ENCODE peak calls at places on chromosomes 2 and 18, in nine cellular contexts. O is mucosa of descending colon; Z is amniotic stem cell; V is NCI-H2029 treated with DMSO at 0.1 percent for 48 hours; F is iPS-NIHi11; H is effector CD8-positive, alpha-beta T cell; Q is SK-N-SH; J is activated CD4-positive, alpha-beta T cell treated with anti-CD3 and anti-CD28 coated beads, Interleukin-2, amount 50 U/mL, for 48 hours; P is G401. A is an unnamed sample.

GRCh38 chr2:67018318-67018717 is 378.8 kb upstream of the ETAA1 start:
- DNase-seq in O (no peak), Z (no peak), V (no peak), F (no peak), H (no peak), Q (no peak), J (no peak), P (no peak), A (no peak)

GRCh38 chr18:79875531-79875919 is 75.9 kb downstream of the SLC66A2 start:
- DNase-seq in O (no peak), Z (no peak), V (no peak), F (peak; percentile 8), H (no peak), Q (no peak), J (no peak), P (no peak), A (no peak)

GRCh38 chr2:226474131-226474530 is 325.5 kb downstream of the IRS1 start:
- DNase-seq in O (no peak), Z (no peak), V (no peak), F (no peak), H (no peak), Q (no peak), J (no peak), P (no peak), A (no peak)

GRCh38 chr2:240604291-240604938 is 17.9 kb downstream of the CAPN10 start:
- DNase-seq in O (peak; percentile 81), Z (no peak), V (no peak), F (peak; percentile 95), H (no peak), Q (peak; percentile 99), J (no peak), P (peak; percentile 65), A (peak; percentile 76)

GRCh38 chr2:64019083-64019974 is at the start of gene VPS54:
- DNase-seq in O (peak; percentile 60), Z (peak; percentile 21), V (no peak), F (peak; percentile 87), H (peak; percentile 24), Q (peak; percentile 91), J (peak; percentile 54), P (peak; percentile 63), A (peak; percentile 57)

GRCh38 chr2:3453196-3453845 is 66.0 kb downstream of the ADI1 start:
- DNase-seq in O (no peak), Z (no peak), V (no peak), F (no peak), H (no peak), Q (no peak), J (no peak), P (peak; percentile 36), A (no peak)

GRCh38 chr18:25915907-25916306 is 174.5 kb downstream of the SS18 start:
- DNase-seq in O (no peak), Z (no peak), V (no peak), F (peak; percentile 28), H (no peak), Q (no peak), J (no peak), P (no peak), A (no peak)

GRCh38 chr2:28628987-28629386 is 122.6 kb upstream of the PPP1CB start:
- DNase-seq in O (no peak), Z (no peak), V (no peak), F (no peak), H (no peak), Q (no peak), J (no peak), P (no peak), A (no peak)

GRCh38 chr18:45403341-45404049 is 211.8 kb upstream of the SLC14A2 start:
- DNase-seq in O (no peak), Z (no peak), V (no peak), F (no peak), H (no peak), Q (no peak), J (no peak), P (no peak), A (no peak)

GRCh38 chr18:44679912-44680270 is 797 bp upstream of the SETBP1 start:
- DNase-seq in O (peak; percentile 77), Z (no peak), V (no peak), F (peak; percentile 65), H (no peak), Q (peak; percentile 82), J (peak; percentile 43), P (peak; percentile 61), A (peak; percentile 63)

GRCh38 chr2:174174741-174175140 is 73.6 kb downstream of the OLA1 start:
- DNase-seq in O (no peak), Z (no peak), V (peak; percentile 35), F (no peak), H (no peak), Q (no peak), J (no peak), P (no peak), A (no peak)

GRCh38 chr18:513826-514530 is 13.5 kb upstream of the COLEC12 start:
- DNase-seq in O (no peak), Z (no peak), V (no peak), F (no peak), H (no peak), Q (no peak), J (no peak), P (no peak), A (no peak)

GRCh38 chr2:43032248-43032893 is 194.0 kb downstream of the ZFP36L2 start:
- DNase-seq in O (peak; percentile 88), Z (no peak), V (no peak), F (no peak), H (no peak), Q (no peak), J (no peak), P (no peak), A (no peak)

GRCh38 chr18:4631239-4631638 is 176.1 kb upstream of the DLGAP1 start:
- DNase-seq in O (no peak), Z (no peak), V (no peak), F (peak; percentile 13), H (no peak), Q (no peak), J (no peak), P (no peak), A (no peak)

GRCh38 chr2:26575836-26576564 is 65.2 kb downstream of the CIB4 start:
- DNase-seq in O (no peak), Z (no peak), V (no peak), F (no peak), H (no peak), Q (no peak), J (no peak), P (no peak), A (no peak)

GRCh38 chr2:234963785-234964615 is 12.2 kb downstream of the SH3BP4 start:
- DNase-seq in O (no peak), Z (no peak), V (no peak), F (no peak), H (no peak), Q (no peak), J (no peak), P (no peak), A (no peak)

GRCh38 chr2:148130571-148130970 is 109.7 kb downstream of the MBD5 start:
- DNase-seq in O (no peak), Z (no peak), V (no peak), F (no peak), H (no peak), Q (no peak), J (no peak), P (no peak), A (no peak)

GRCh38 chr2:69948032-69948962 is 13.1 kb downstream of the ASPRV1 start:
- DNase-seq in O (no peak), Z (no peak), V (no peak), F (peak; percentile 45), H (no peak), Q (peak; percentile 61), J (no peak), P (peak; percentile 86), A (no peak)

GRCh38 chr18:25726278-25726677 is 364.1 kb downstream of the SS18 start:
- DNase-seq in O (no peak), Z (no peak), V (no peak), F (no peak), H (no peak), Q (peak; percentile 19), J (no peak), P (peak; percentile 93), A (no peak)

GRCh38 chr2:168816369-168816768 is 13.9 kb downstream of the NOSTRIN start:
- DNase-seq in O (no peak), Z (peak; percentile 20), V (no peak), F (no peak), H (no peak), Q (no peak), J (no peak), P (no peak), A (no peak)

GRCh38 chr18:62710417-62710816 is 4.9 kb upstream of the PHLPP1 start:
- DNase-seq in O (no peak), Z (no peak), V (no peak), F (no peak), H (no peak), Q (peak; percentile 11), J (no peak), P (no peak), A (no peak)

GRCh38 chr2:25420820-25421237 is 79.1 kb upstream of the DNMT3A start:
- DNase-seq in O (peak; percentile 32), Z (no peak), V (no peak), F (no peak), H (no peak), Q (no peak), J (no peak), P (no peak), A (no peak)

GRCh38 chr2:181998045-181998444 is 12.4 kb downstream of the PPP1R1C start:
- DNase-seq in O (no peak), Z (no peak), V (peak; percentile 44), F (no peak), H (no peak), Q (no peak), J (no peak), P (no peak), A (no peak)

GRCh38 chr2:118207889-118208288 is 119.6 kb downstream of the INSIG2 start:
- DNase-seq in O (no peak), Z (no peak), V (no peak), F (no peak), H (no peak), Q (no peak), J (no peak), P (no peak), A (no peak)

GRCh38 chr2:24410976-24411375 is 50.6 kb upstream of the ITSN2 start:
- DNase-seq in O (no peak), Z (no peak), V (no peak), F (no peak), H (no peak), Q (no peak), J (no peak), P (no peak), A (no peak)

GRCh38 chr2:73105511-73105971 is 7.2 kb downstream of the RAB11FIP5 start:
- DNase-seq in O (no peak), Z (no peak), V (no peak), F (no peak), H (no peak), Q (no peak), J (no peak), P (no peak), A (no peak)

GRCh38 chr2:165371356-165371755 is 98.1 kb upstream of the CSRNP3 start:
- DNase-seq in O (no peak), Z (no peak), V (peak; percentile 96), F (no peak), H (no peak), Q (no peak), J (no peak), P (no peak), A (no peak)

GRCh38 chr2:119753041-119753929 is 6.4 kb upstream of the PTPN4 start:
- DNase-seq in O (peak; percentile 52), Z (peak; percentile 27), V (peak; percentile 34), F (peak; percentile 43), H (no peak), Q (peak; percentile 56), J (no peak), P (peak; percentile 80), A (peak; percentile 36)

GRCh38 chr2:27672723-27673486 is 9.2 kb downstream of the SLC4A1AP start:
- DNase-seq in O (no peak), Z (no peak), V (no peak), F (no peak), H (no peak), Q (no peak), J (no peak), P (no peak), A (peak; percentile 20)

GRCh38 chr2:47512581-47513083 is 109.7 kb downstream of the MSH2 start:
- DNase-seq in O (no peak), Z (no peak), V (peak; percentile 2), F (peak; percentile 54), H (no peak), Q (peak; percentile 56), J (no peak), P (no peak), A (no peak)

GRCh38 chr2:108194409-108195132 is 45.2 kb upstream of the SULT1C3 start:
- DNase-seq in O (no peak), Z (no peak), V (no peak), F (no peak), H (no peak), Q (peak; percentile 17), J (no peak), P (no peak), A (peak; percentile 14)

A was measured in HAP-1.